ENCODE peak calls at places on chromosomes 4 and X, in ten cellular contexts. One of them, this sample, is unnamed.

GRCh38 chr4:26178874-26179273 is 141.9 kb upstream of the RBPJ start:
- DNase-seq in germinal center: no peak
- DNase-seq in EH: no peak
- DNase-seq in NCI-H1417: no peak
- DNase-seq in left kidney: no peak
- DNase-seq in AG09309: no peak
- DNase-seq in AG08395: no peak
- DNase-seq in heart left ventricle: peak; percentile 31
- DNase-seq in NCI-H146: peak; percentile 2
- DNase-seq in NAMALWA: no peak
- DNase-seq in this sample: no peak

GRCh38 chr4:20251061-20251795 is 477 bp upstream of the SLIT2 start:
- DNase-seq in germinal center: no peak
- DNase-seq in EH: no peak
- DNase-seq in NCI-H1417: no peak
- DNase-seq in left kidney: no peak
- DNase-seq in AG09309: no peak
- DNase-seq in AG08395: no peak
- DNase-seq in heart left ventricle: no peak
- DNase-seq in NCI-H146: no peak
- DNase-seq in NAMALWA: no peak
- DNase-seq in this sample: no peak

GRCh38 chr4:132859929-132860328 is 289.2 kb upstream of the PCDH10 start:
- DNase-seq in germinal center: no peak
- DNase-seq in EH: no peak
- DNase-seq in NCI-H1417: no peak
- DNase-seq in left kidney: no peak
- DNase-seq in AG09309: no peak
- DNase-seq in AG08395: no peak
- DNase-seq in heart left ventricle: no peak
- DNase-seq in NCI-H146: no peak
- DNase-seq in NAMALWA: no peak
- DNase-seq in this sample: no peak

GRCh38 chrX:131548994-131549393 is 5.1 kb downstream of the OR13H1 start:
- DNase-seq in germinal center: no peak
- DNase-seq in EH: no peak
- DNase-seq in NCI-H1417: no peak
- DNase-seq in left kidney: no peak
- DNase-seq in AG09309: no peak
- DNase-seq in AG08395: no peak
- DNase-seq in heart left ventricle: no peak
- DNase-seq in NCI-H146: no peak
- DNase-seq in NAMALWA: no peak
- DNase-seq in this sample: no peak

GRCh38 chrX:115948018-115948923 is 222.3 kb upstream of the AGTR2 start:
- DNase-seq in germinal center: no peak
- DNase-seq in EH: no peak
- DNase-seq in NCI-H1417: peak; percentile 61
- DNase-seq in left kidney: no peak
- DNase-seq in AG09309: no peak
- DNase-seq in AG08395: no peak
- DNase-seq in heart left ventricle: no peak
- DNase-seq in NCI-H146: peak; percentile 45
- DNase-seq in NAMALWA: peak; percentile 17
- DNase-seq in this sample: no peak

GRCh38 chr4:67437974-67438713 is 107.2 kb downstream of the CENPC start:
- DNase-seq in germinal center: no peak
- DNase-seq in EH: peak; percentile 54
- DNase-seq in NCI-H1417: no peak
- DNase-seq in left kidney: no peak
- DNase-seq in AG09309: peak; percentile 56
- DNase-seq in AG08395: peak; percentile 25
- DNase-seq in heart left ventricle: no peak
- DNase-seq in NCI-H146: no peak
- DNase-seq in NAMALWA: no peak
- DNase-seq in this sample: no peak

GRCh38 chrX:113470166-113470565 is 629.5 kb upstream of the AMOT start:
- DNase-seq in germinal center: no peak
- DNase-seq in EH: no peak
- DNase-seq in NCI-H1417: no peak
- DNase-seq in left kidney: no peak
- DNase-seq in AG09309: no peak
- DNase-seq in AG08395: no peak
- DNase-seq in heart left ventricle: no peak
- DNase-seq in NCI-H146: no peak
- DNase-seq in NAMALWA: no peak
- DNase-seq in this sample: no peak

GRCh38 chrX:77505227-77505626 is 58.0 kb downstream of the FGF16 start:
- DNase-seq in germinal center: no peak
- DNase-seq in EH: peak; percentile 58
- DNase-seq in NCI-H1417: no peak
- DNase-seq in left kidney: no peak
- DNase-seq in AG09309: peak; percentile 3
- DNase-seq in AG08395: no peak
- DNase-seq in heart left ventricle: no peak
- DNase-seq in NCI-H146: no peak
- DNase-seq in NAMALWA: no peak
- DNase-seq in this sample: no peak

GRCh38 chrX:110156167-110156754 is 153.3 kb downstream of the TMEM164 start:
- DNase-seq in germinal center: no peak
- DNase-seq in EH: no peak
- DNase-seq in NCI-H1417: no peak
- DNase-seq in left kidney: no peak
- DNase-seq in AG09309: no peak
- DNase-seq in AG08395: peak; percentile 15
- DNase-seq in heart left ventricle: no peak
- DNase-seq in NCI-H146: no peak
- DNase-seq in NAMALWA: peak; percentile 36
- DNase-seq in this sample: no peak

GRCh38 chrX:39335447-39336235 is 534.4 kb downstream of the MID1IP1 start:
- DNase-seq in germinal center: no peak
- DNase-seq in EH: no peak
- DNase-seq in NCI-H1417: peak; percentile 14
- DNase-seq in left kidney: no peak
- DNase-seq in AG09309: no peak
- DNase-seq in AG08395: no peak
- DNase-seq in heart left ventricle: no peak
- DNase-seq in NCI-H146: peak; percentile 63
- DNase-seq in NAMALWA: no peak
- DNase-seq in this sample: peak; percentile 77

GRCh38 chrX:40943093-40943641 is 142.1 kb upstream of the USP9X start:
- DNase-seq in germinal center: no peak
- DNase-seq in EH: no peak
- DNase-seq in NCI-H1417: no peak
- DNase-seq in left kidney: no peak
- DNase-seq in AG09309: no peak
- DNase-seq in AG08395: no peak
- DNase-seq in heart left ventricle: no peak
- DNase-seq in NCI-H146: no peak
- DNase-seq in NAMALWA: no peak
- DNase-seq in this sample: no peak